ENCODE peak calls at places on chromosomes 6 and 20, in four cellular contexts. One of them, this sample, is unnamed.

GRCh38 chr20:45036044-45036755 is 64.7 kb downstream of the KCNS1 start:
- DNase-seq in glutamatergic neuron: no peak
- DNase-seq in upper lobe of left lung: no peak
- DNase-seq in GM20000: no peak
- DNase-seq in this sample: no peak

GRCh38 chr6:108588586-108588985 is 27.9 kb downstream of the FOXO3 start:
- DNase-seq in GM20000: no peak
- DNase-seq in upper lobe of left lung: no peak
- DNase-seq in glutamatergic neuron: no peak
- DNase-seq in this sample: no peak

GRCh38 chr20:54219751-54220426 is 12.0 kb downstream of the PFDN4 start:
- DNase-seq in GM20000: no peak
- DNase-seq in upper lobe of left lung: no peak
- DNase-seq in glutamatergic neuron: no peak
- DNase-seq in this sample: no peak

GRCh38 chr20:57714409-57715267 is 4.8 kb upstream of the PMEPA1 start:
- DNase-seq in GM20000: no peak
- DNase-seq in upper lobe of left lung: peak; percentile 59
- DNase-seq in glutamatergic neuron: no peak
- DNase-seq in this sample: no peak

GRCh38 chr6:50655848-50656453 is 57.4 kb upstream of the TFAP2D start:
- DNase-seq in upper lobe of left lung: no peak
- DNase-seq in GM20000: peak; percentile 13
- DNase-seq in glutamatergic neuron: no peak
- DNase-seq in this sample: no peak

GRCh38 chr6:29797120-29797519 is 30.5 kb upstream of the HLA-G start:
- DNase-seq in GM20000: no peak
- DNase-seq in upper lobe of left lung: no peak
- DNase-seq in glutamatergic neuron: no peak
- DNase-seq in this sample: no peak

GRCh38 chr6:16236648-16237199 is 1.7 kb upstream of the GMPR start:
- DNase-seq in glutamatergic neuron: no peak
- DNase-seq in upper lobe of left lung: no peak
- DNase-seq in GM20000: peak; percentile 42
- DNase-seq in this sample: no peak

GRCh38 chr6:34140075-34140474 is 5.8 kb downstream of the GRM4 start:
- DNase-seq in upper lobe of left lung: no peak
- DNase-seq in GM20000: no peak
- DNase-seq in glutamatergic neuron: no peak
- DNase-seq in this sample: no peak

GRCh38 chr6:72832271-72832670 is 210.4 kb downstream of the KCNQ5 start:
- DNase-seq in glutamatergic neuron: no peak
- DNase-seq in GM20000: no peak
- DNase-seq in upper lobe of left lung: no peak
- DNase-seq in this sample: no peak

GRCh38 chr6:124964084-124964763 is 2.0 kb downstream of the RNF217 start:
- DNase-seq in GM20000: no peak
- DNase-seq in upper lobe of left lung: no peak
- DNase-seq in glutamatergic neuron: no peak
- DNase-seq in this sample: no peak

GRCh38 chr20:19185083-19185482 is 27.4 kb upstream of the SLC24A3 start:
- DNase-seq in upper lobe of left lung: no peak
- DNase-seq in glutamatergic neuron: no peak
- DNase-seq in GM20000: no peak
- DNase-seq in this sample: no peak

GRCh38 chr20:16206817-16207216 is 366.4 kb downstream of the KIF16B start:
- DNase-seq in GM20000: no peak
- DNase-seq in upper lobe of left lung: no peak
- DNase-seq in glutamatergic neuron: no peak
- DNase-seq in this sample: no peak

GRCh38 chr6:137819740-137820139 is 47.3 kb upstream of the TNFAIP3 start:
- DNase-seq in upper lobe of left lung: no peak
- DNase-seq in GM20000: no peak
- DNase-seq in glutamatergic neuron: no peak
- DNase-seq in this sample: no peak

GRCh38 chr6:39209360-39209811 is 19.9 kb downstream of the KCNK5 start:
- DNase-seq in glutamatergic neuron: no peak
- DNase-seq in upper lobe of left lung: no peak
- DNase-seq in GM20000: no peak
- DNase-seq in this sample: no peak

GRCh38 chr20:39825950-39826349 is 863.1 kb downstream of the MAFB start:
- DNase-seq in glutamatergic neuron: no peak
- DNase-seq in upper lobe of left lung: no peak
- DNase-seq in GM20000: peak; percentile 20
- DNase-seq in this sample: no peak

GRCh38 chr6:89411269-89412070 is 603 bp downstream of the RRAGD start:
- DNase-seq in upper lobe of left lung: peak; percentile 91
- DNase-seq in glutamatergic neuron: peak; percentile 77
- DNase-seq in GM20000: peak; percentile 74
- DNase-seq in this sample: peak; percentile 71

GRCh38 chr6:126086560-126086959 is 100.2 kb downstream of the TRMT11 start:
- DNase-seq in GM20000: no peak
- DNase-seq in upper lobe of left lung: no peak
- DNase-seq in glutamatergic neuron: no peak
- DNase-seq in this sample: no peak

GRCh38 chr20:54122189-54122588 is 51.6 kb downstream of the CYP24A1 start:
- DNase-seq in upper lobe of left lung: no peak
- DNase-seq in GM20000: no peak
- DNase-seq in glutamatergic neuron: no peak
- DNase-seq in this sample: no peak

GRCh38 chr6:46704562-46704961 is 16.9 kb downstream of the TDRD6 start:
- DNase-seq in upper lobe of left lung: no peak
- DNase-seq in GM20000: no peak
- DNase-seq in glutamatergic neuron: no peak
- DNase-seq in this sample: no peak

GRCh38 chr20:44621939-44622338 is 29.6 kb downstream of the ADA start:
- DNase-seq in glutamatergic neuron: no peak
- DNase-seq in GM20000: no peak
- DNase-seq in upper lobe of left lung: no peak
- DNase-seq in this sample: no peak

GRCh38 chr20:62644044-62644795 is 1.9 kb downstream of the SLCO4A1 start:
- DNase-seq in glutamatergic neuron: no peak
- DNase-seq in GM20000: no peak
- DNase-seq in upper lobe of left lung: peak; percentile 39
- DNase-seq in this sample: no peak

GRCh38 chr6:137717074-137718073 is 149.7 kb upstream of the TNFAIP3 start:
- DNase-seq in glutamatergic neuron: no peak
- DNase-seq in GM20000: no peak
- DNase-seq in upper lobe of left lung: no peak
- DNase-seq in this sample: no peak

GRCh38 chr6:135451617-135452190 is 45.8 kb downstream of the AHI1 start:
- DNase-seq in GM20000: peak; percentile 9
- DNase-seq in glutamatergic neuron: no peak
- DNase-seq in upper lobe of left lung: no peak
- DNase-seq in this sample: no peak

GRCh38 chr20:45888681-45889080 is 1.3 kb upstream of the SPATA25 start:
- DNase-seq in upper lobe of left lung: no peak
- DNase-seq in GM20000: no peak
- DNase-seq in glutamatergic neuron: no peak
- DNase-seq in this sample: no peak

GRCh38 chr6:166435574-166435973 is 52.8 kb upstream of the MPC1 start:
- DNase-seq in glutamatergic neuron: no peak
- DNase-seq in GM20000: no peak
- DNase-seq in upper lobe of left lung: peak; percentile 60
- DNase-seq in this sample: no peak

GRCh38 chr6:1395941-1396908 is 6.8 kb downstream of the FOXF2 start:
- DNase-seq in upper lobe of left lung: no peak
- DNase-seq in glutamatergic neuron: no peak
- DNase-seq in GM20000: no peak
- DNase-seq in this sample: no peak

GRCh38 chr6:3380344-3381232 is 76.3 kb downstream of the SLC22A23 start:
- DNase-seq in glutamatergic neuron: no peak
- DNase-seq in upper lobe of left lung: no peak
- DNase-seq in GM20000: no peak
- DNase-seq in this sample: no peak

GRCh38 chr6:49856282-49856681 is 10.1 kb downstream of the CRISP1 start:
- DNase-seq in GM20000: no peak
- DNase-seq in upper lobe of left lung: no peak
- DNase-seq in glutamatergic neuron: no peak
- DNase-seq in this sample: no peak

DNA sequence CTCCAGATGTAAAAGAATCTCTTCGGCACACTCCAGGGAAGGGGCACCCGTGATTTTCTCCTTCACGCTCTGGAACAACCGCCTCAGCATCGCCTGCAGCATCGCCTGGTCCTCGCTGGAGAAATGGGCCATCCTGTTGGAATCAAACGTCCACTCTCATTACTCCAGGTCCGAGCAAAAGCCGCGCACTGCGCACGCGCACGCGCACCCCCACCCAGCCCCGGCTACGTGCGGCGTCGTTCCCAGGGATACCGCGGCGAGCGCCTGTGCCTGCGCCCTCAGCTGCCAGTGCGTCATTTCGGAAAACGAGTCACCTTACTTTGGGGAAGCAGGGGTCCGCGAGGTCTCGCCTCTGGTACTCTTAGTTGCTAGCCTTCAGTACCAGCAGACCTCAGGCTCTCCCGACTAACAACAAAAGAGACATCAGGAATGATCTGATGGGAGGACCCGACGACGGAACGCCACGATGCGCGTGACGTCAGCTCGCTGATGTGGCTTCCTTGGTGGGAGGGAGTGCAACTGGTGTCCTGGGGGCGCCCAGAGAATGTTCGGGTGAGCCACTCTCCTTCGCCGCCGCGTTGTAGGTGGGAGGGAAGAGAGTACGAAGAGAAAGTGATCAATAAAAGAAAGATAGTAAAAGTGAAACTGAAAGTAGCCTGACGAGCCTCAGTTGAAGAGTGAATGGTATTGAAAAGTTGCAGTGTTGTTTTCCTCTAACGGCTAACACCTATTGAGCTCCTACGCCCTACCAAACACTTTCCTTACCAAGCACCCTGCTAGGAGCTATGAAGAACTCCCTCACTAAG is at the start of gene TBC1D32:
- DNase-seq in GM20000: peak; percentile 85
- DNase-seq in upper lobe of left lung: peak; percentile 99
- DNase-seq in glutamatergic neuron: peak; percentile 96
- DNase-seq in this sample: peak; percentile 94
- TF ChIP-seq CTCF in GM20000: no peak
- TF ChIP-seq CTCF in upper lobe of left lung: no peak
- TF ChIP-seq CTCF in glutamatergic neuron: no peak
- TF ChIP-seq CTCF in this sample: no peak

GRCh38 chr6:130459316-130459715 is 93.5 kb downstream of the TMEM200A start:
- DNase-seq in GM20000: no peak
- DNase-seq in upper lobe of left lung: no peak
- DNase-seq in glutamatergic neuron: no peak
- DNase-seq in this sample: no peak

GRCh38 chr6:130460934-130461333 is 95.1 kb downstream of the TMEM200A start:
- DNase-seq in upper lobe of left lung: no peak
- DNase-seq in GM20000: no peak
- DNase-seq in glutamatergic neuron: no peak
- DNase-seq in this sample: no peak

GRCh38 chr6:130452336-130452735 is 86.5 kb downstream of the TMEM200A start:
- DNase-seq in glutamatergic neuron: no peak
- DNase-seq in GM20000: no peak
- DNase-seq in upper lobe of left lung: no peak
- DNase-seq in this sample: no peak

GRCh38 chr6:130453230-130453629 is 87.4 kb downstream of the TMEM200A start:
- DNase-seq in GM20000: no peak
- DNase-seq in glutamatergic neuron: no peak
- DNase-seq in upper lobe of left lung: no peak
- DNase-seq in this sample: no peak

DNA sequence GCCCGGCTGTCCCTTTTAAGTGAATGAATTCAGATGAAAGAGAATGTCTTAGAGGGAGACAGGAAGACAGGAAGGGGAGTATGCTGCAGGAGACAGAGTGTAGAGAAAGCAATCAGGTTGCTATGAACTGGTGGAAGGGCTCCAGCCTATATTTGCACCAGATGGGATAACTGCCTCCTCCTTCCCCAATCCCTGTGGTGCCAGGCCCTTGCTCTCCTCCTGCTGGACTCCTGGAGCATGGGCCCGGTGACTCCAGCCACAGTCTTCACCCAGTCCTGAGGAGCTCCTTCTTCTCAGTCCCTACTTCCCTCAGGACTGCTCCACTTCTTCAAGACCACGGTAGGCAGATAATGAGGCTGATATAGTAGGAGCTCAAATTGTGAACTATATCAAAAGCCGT is 91.8 kb downstream of the TMEM200A start:
- DNase-seq in glutamatergic neuron: no peak
- DNase-seq in upper lobe of left lung: no peak
- DNase-seq in GM20000: no peak
- DNase-seq in this sample: no peak
- TF ChIP-seq CTCF in glutamatergic neuron: no peak
- TF ChIP-seq CTCF in upper lobe of left lung: no peak
- TF ChIP-seq CTCF in GM20000: no peak
- TF ChIP-seq CTCF in this sample: no peak

GRCh38 chr20:38222231-38222922 is 38.2 kb downstream of the KIAA1755 start:
- DNase-seq in upper lobe of left lung: peak; percentile 48
- DNase-seq in GM20000: peak; percentile 80
- DNase-seq in glutamatergic neuron: peak; percentile 87
- DNase-seq in this sample: no peak

GRCh38 chr20:38221041-38221589 is 39.4 kb downstream of the KIAA1755 start:
- DNase-seq in glutamatergic neuron: peak; percentile 95
- DNase-seq in upper lobe of left lung: peak; percentile 84
- DNase-seq in GM20000: peak; percentile 87
- DNase-seq in this sample: peak; percentile 89

GRCh38 chr20:38223743-38224100 is 36.8 kb downstream of the KIAA1755 start:
- DNase-seq in GM20000: no peak
- DNase-seq in upper lobe of left lung: no peak
- DNase-seq in glutamatergic neuron: no peak
- DNase-seq in this sample: no peak

GRCh38 chr20:38224534-38224933 is 36.0 kb downstream of the KIAA1755 start:
- DNase-seq in glutamatergic neuron: no peak
- DNase-seq in GM20000: no peak
- DNase-seq in upper lobe of left lung: no peak
- DNase-seq in this sample: no peak

DNA sequence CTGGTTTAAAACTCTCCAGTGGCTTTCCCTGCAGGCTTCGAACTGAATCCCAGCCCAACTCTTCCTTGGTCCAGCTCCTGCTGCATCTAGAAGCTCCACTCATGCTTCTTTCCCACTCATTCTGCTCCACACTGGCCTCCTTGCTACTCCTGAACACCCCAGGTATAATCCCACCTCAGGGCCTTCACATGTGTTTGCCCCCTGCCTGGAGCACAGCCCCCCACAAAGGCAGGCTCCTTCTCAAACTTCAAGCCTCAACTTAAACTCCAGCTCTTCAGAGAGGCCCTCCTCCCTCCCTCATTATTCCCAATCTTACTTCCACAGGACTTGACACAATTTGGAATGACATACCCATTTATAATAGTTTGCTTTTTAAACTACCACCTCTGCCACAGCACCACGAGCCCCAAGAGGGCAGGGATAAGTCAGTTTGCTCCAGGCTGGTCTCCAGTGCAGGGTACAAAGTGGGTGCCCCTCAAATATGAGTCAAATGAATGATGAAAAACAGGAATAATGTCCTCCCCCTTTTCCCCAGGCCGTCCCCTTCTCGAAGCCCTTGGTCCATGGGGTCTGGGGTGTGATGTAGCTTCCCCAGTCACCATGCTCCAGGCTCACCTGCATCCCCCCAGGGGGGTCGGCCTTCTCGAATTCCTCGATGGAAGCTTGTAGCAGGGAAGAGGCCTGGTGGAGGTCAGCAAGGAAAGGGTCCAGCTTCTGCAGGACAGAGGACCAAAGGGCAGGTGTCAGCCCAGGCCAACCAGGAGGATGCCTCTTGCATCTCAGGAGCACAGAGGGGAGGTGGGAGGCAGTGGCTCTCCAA is 37.4 kb downstream of the KIAA1755 start:
- DNase-seq in GM20000: no peak
- DNase-seq in upper lobe of left lung: no peak
- DNase-seq in glutamatergic neuron: no peak
- DNase-seq in this sample: no peak
- TF ChIP-seq CTCF in GM20000: no peak
- TF ChIP-seq CTCF in upper lobe of left lung: no peak
- TF ChIP-seq CTCF in glutamatergic neuron: no peak
- TF ChIP-seq CTCF in this sample: peak; percentile 36

GRCh38 chr20:50009521-50010454 is 27.0 kb downstream of the SNAI1 start:
- DNase-seq in glutamatergic neuron: peak; percentile 26
- DNase-seq in upper lobe of left lung: no peak
- DNase-seq in GM20000: no peak
- DNase-seq in this sample: no peak
- TF ChIP-seq CTCF in glutamatergic neuron: no peak
- TF ChIP-seq CTCF in upper lobe of left lung: no peak
- TF ChIP-seq CTCF in GM20000: no peak
- TF ChIP-seq CTCF in this sample: peak; percentile 19

This sample was measured in type B pancreatic cell.